ENCODE peak calls at places on chromosomes 2 and 18, in four cellular contexts. One of them, this sample, is unnamed.

GRCh38 chr2:30894498-30895119 is 87.4 kb upstream of the CAPN13 start:
- DNase-seq in GM12878: no peak
- DNase-seq in HCT116: no peak
- DNase-seq in K562: no peak
- DNase-seq in this sample: no peak

GRCh38 chr2:220434365-220434764 is 806.9 kb downstream of the SLC4A3 start:
- DNase-seq in GM12878: no peak
- DNase-seq in HCT116: no peak
- DNase-seq in K562: no peak
- DNase-seq in this sample: no peak

GRCh38 chr2:61816480-61817355 is 37.1 kb downstream of the FAM161A start:
- DNase-seq in GM12878: no peak
- DNase-seq in HCT116: no peak
- DNase-seq in K562: no peak
- DNase-seq in this sample: no peak

GRCh38 chr2:117859924-117860647 is 45.6 kb downstream of the DDX18 start:
- DNase-seq in GM12878: no peak
- DNase-seq in HCT116: no peak
- DNase-seq in K562: no peak
- DNase-seq in this sample: peak

GRCh38 chr2:148642891-148643416 is 1.6 kb upstream of the EPC2 start:
- DNase-seq in GM12878: no peak
- DNase-seq in HCT116: peak
- DNase-seq in K562: peak
- DNase-seq in this sample: no peak

GRCh38 chr2:197251163-197251562 is 59.4 kb downstream of the ANKRD44 start:
- DNase-seq in GM12878: no peak
- DNase-seq in HCT116: no peak
- DNase-seq in K562: no peak
- DNase-seq in this sample: no peak

GRCh38 chr2:235170536-235171510 is 219.0 kb downstream of the SH3BP4 start:
- DNase-seq in GM12878: no peak
- DNase-seq in HCT116: peak
- DNase-seq in K562: no peak
- DNase-seq in this sample: peak

GRCh38 chr2:233353101-233353768 is 1.1 kb upstream of the DGKD start:
- DNase-seq in GM12878: no peak
- DNase-seq in HCT116: no peak
- DNase-seq in K562: peak
- DNase-seq in this sample: peak

GRCh38 chr2:9586465-9586864 is 30.8 kb upstream of the ADAM17 start:
- DNase-seq in GM12878: no peak
- DNase-seq in HCT116: no peak
- DNase-seq in K562: no peak
- DNase-seq in this sample: no peak

GRCh38 chr2:239776441-239777033 is 248.6 kb downstream of the NDUFA10 start:
- DNase-seq in GM12878: no peak
- DNase-seq in HCT116: no peak
- DNase-seq in K562: no peak
- DNase-seq in this sample: no peak

GRCh38 chr2:231765496-231765929 is 15.6 kb downstream of the PDE6D start:
- DNase-seq in GM12878: peak
- DNase-seq in HCT116: no peak
- DNase-seq in K562: no peak
- DNase-seq in this sample: no peak

GRCh38 chr2:150621800-150622199 is 134.3 kb upstream of the RND3 start:
- DNase-seq in GM12878: no peak
- DNase-seq in HCT116: no peak
- DNase-seq in K562: no peak
- DNase-seq in this sample: no peak

GRCh38 chr18:78073275-78073674 is 823.6 kb downstream of the GALR1 start:
- DNase-seq in GM12878: no peak
- DNase-seq in HCT116: no peak
- DNase-seq in K562: no peak
- DNase-seq in this sample: no peak

GRCh38 chr2:223264541-223265171 is 212.7 kb downstream of the KCNE4 start:
- DNase-seq in GM12878: no peak
- DNase-seq in HCT116: no peak
- DNase-seq in K562: no peak
- DNase-seq in this sample: no peak

GRCh38 chr18:34880882-34881852 is 160.0 kb upstream of the MAPRE2 start:
- DNase-seq in GM12878: no peak
- DNase-seq in HCT116: no peak
- DNase-seq in K562: no peak
- DNase-seq in this sample: no peak

GRCh38 chr2:225637199-225637598 is 237.7 kb downstream of the NYAP2 start:
- DNase-seq in GM12878: no peak
- DNase-seq in HCT116: no peak
- DNase-seq in K562: no peak
- DNase-seq in this sample: no peak

GRCh38 chr2:126843046-126843445 is 55.6 kb upstream of the TEX51 start:
- DNase-seq in GM12878: no peak
- DNase-seq in HCT116: no peak
- DNase-seq in K562: no peak
- DNase-seq in this sample: no peak
- TF ChIP-seq RAD21 in GM12878: no peak
- TF ChIP-seq RAD21 in HCT116: no peak
- TF ChIP-seq RAD21 in K562: no peak
- TF ChIP-seq RAD21 in this sample: no peak

GRCh38 chr2:58186501-58186900 is 54.6 kb downstream of the FANCL start:
- DNase-seq in GM12878: no peak
- DNase-seq in HCT116: no peak
- DNase-seq in K562: no peak
- DNase-seq in this sample: no peak

GRCh38 chr2:58180635-58181034 is 60.5 kb downstream of the FANCL start:
- DNase-seq in GM12878: no peak
- DNase-seq in HCT116: no peak
- DNase-seq in K562: no peak
- DNase-seq in this sample: no peak

GRCh38 chr2:58182527-58182926 is 58.6 kb downstream of the FANCL start:
- DNase-seq in GM12878: no peak
- DNase-seq in HCT116: no peak
- DNase-seq in K562: no peak
- DNase-seq in this sample: no peak
- TF ChIP-seq RAD21 in GM12878: no peak
- TF ChIP-seq RAD21 in HCT116: no peak
- TF ChIP-seq RAD21 in K562: no peak
- TF ChIP-seq RAD21 in this sample: no peak

GRCh38 chr18:39167990-39168389 is 1602.4 kb upstream of the CELF4 start:
- DNase-seq in GM12878: no peak
- DNase-seq in HCT116: no peak
- DNase-seq in K562: no peak
- DNase-seq in this sample: no peak

GRCh38 chr18:39162013-39162412 is 1596.4 kb upstream of the CELF4 start:
- DNase-seq in GM12878: no peak
- DNase-seq in HCT116: no peak
- DNase-seq in K562: no peak
- DNase-seq in this sample: no peak

GRCh38 chr18:39168723-39169122 is 1603.1 kb upstream of the CELF4 start:
- DNase-seq in GM12878: no peak
- DNase-seq in HCT116: no peak
- DNase-seq in K562: no peak
- DNase-seq in this sample: no peak

DNA sequence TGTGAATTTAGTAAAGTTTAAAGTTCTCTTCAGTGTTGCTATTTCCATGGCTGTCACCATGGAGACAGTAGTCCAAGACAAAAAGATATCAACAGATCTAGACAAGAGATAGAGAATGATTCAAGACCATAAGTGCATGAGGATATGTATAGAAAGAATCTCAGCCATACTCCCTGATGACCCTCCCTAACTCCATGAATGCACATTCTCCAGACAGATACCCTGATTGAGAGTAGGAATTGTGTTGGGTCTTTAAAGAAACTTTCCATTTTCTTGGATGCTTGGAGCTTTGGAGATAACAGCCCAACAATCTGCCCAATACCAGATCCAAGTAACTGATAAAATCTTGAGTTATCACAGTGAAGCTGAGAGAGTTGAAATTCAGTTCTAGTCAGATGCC is 1601.2 kb upstream of the CELF4 start:
- DNase-seq in GM12878: no peak
- DNase-seq in HCT116: no peak
- DNase-seq in K562: no peak
- DNase-seq in this sample: no peak
- TF ChIP-seq RAD21 in GM12878: no peak
- TF ChIP-seq RAD21 in HCT116: no peak
- TF ChIP-seq RAD21 in K562: no peak
- TF ChIP-seq RAD21 in this sample: no peak

GRCh38 chr2:80185091-80185490 is 119.5 kb downstream of the LRRTM1 start:
- DNase-seq in GM12878: no peak
- DNase-seq in HCT116: no peak
- DNase-seq in K562: no peak
- DNase-seq in this sample: no peak
- TF ChIP-seq RAD21 in GM12878: no peak
- TF ChIP-seq RAD21 in HCT116: no peak
- TF ChIP-seq RAD21 in K562: no peak
- TF ChIP-seq RAD21 in this sample: no peak

DNA sequence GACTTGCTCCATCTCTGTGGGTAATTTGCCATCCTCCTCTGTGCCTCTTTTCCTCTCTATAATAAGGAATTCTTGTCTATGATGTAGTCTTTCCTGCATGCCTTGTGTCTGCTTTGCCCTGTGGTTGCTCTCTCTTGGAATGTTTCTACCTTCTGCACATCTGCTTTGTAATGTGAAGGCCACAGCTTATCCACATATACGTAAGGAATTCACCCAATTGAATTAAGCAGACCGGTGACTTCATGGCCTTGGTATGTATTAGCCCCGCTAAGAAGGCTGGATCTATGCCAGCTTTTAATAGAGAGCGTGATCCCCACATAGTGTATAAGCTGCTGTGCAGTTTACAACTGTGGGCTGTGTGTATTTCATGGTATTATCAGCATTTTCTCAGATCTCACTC is 274.7 kb downstream of the RNF144A start:
- DNase-seq in GM12878: no peak
- DNase-seq in HCT116: no peak
- DNase-seq in K562: no peak
- DNase-seq in this sample: no peak
- TF ChIP-seq RAD21 in GM12878: no peak
- TF ChIP-seq RAD21 in HCT116: no peak
- TF ChIP-seq RAD21 in K562: no peak
- TF ChIP-seq RAD21 in this sample: no peak

DNA sequence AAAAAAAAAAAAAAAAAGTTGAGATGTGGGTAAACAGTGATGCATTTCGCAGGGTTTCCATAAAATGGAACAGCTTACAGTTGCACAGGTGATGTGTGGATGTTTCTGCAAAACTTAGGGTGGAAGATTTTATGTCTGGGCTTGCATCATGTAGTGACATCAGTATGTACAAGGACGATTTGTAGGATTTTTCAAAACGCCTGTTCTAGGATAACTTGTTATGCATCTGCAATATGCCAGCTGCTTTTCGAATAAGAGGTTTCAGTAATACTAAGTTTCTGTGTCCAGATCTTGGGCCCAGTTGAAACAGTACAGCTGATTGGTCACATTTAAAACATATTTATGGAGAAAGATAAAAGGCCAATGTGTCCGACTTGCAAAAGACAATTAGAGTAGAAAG is 1.2 kb downstream of the PTPN4 start:
- DNase-seq in GM12878: no peak
- DNase-seq in HCT116: no peak
- DNase-seq in K562: peak
- DNase-seq in this sample: no peak
- TF ChIP-seq RAD21 in GM12878: no peak
- TF ChIP-seq RAD21 in HCT116: no peak
- TF ChIP-seq RAD21 in K562: no peak
- TF ChIP-seq RAD21 in this sample: no peak

GRCh38 chr2:45992021-45992745 is 305.0 kb upstream of the EPAS1 start:
- DNase-seq in GM12878: no peak
- DNase-seq in HCT116: no peak
- DNase-seq in K562: no peak
- DNase-seq in this sample: no peak

GRCh38 chr2:45988879-45989278 is 308.3 kb upstream of the EPAS1 start:
- DNase-seq in GM12878: no peak
- DNase-seq in HCT116: no peak
- DNase-seq in K562: no peak
- DNase-seq in this sample: no peak

GRCh38 chr2:45992746-45993475 is 304.3 kb upstream of the EPAS1 start:
- DNase-seq in GM12878: no peak
- DNase-seq in HCT116: no peak
- DNase-seq in K562: no peak
- DNase-seq in this sample: no peak

GRCh38 chr2:45987856-45988255 is 309.4 kb upstream of the EPAS1 start:
- DNase-seq in GM12878: no peak
- DNase-seq in HCT116: no peak
- DNase-seq in K562: no peak
- DNase-seq in this sample: no peak

DNA sequence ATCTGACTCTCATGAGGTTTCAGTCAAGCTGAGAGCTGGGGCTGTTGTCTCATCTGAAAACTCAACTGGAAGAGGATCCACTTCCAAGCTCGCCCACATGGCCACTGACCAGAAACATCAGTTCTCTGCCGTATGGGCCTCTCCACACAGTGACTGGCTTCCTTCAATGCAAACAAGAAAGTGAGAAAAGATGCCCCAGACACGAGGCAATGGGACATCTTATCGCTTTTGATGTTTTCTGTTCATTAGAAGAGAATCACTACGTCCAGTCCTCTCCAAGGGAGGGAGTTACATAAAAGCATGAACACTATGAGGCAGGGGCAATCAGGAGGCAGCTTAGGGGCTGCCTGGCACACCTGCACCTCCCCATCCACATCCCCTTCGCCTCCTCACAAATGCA is 307.1 kb upstream of the EPAS1 start:
- DNase-seq in GM12878: no peak
- DNase-seq in HCT116: no peak
- DNase-seq in K562: no peak
- DNase-seq in this sample: no peak
- TF ChIP-seq RAD21 in GM12878: no peak
- TF ChIP-seq RAD21 in HCT116: no peak
- TF ChIP-seq RAD21 in K562: no peak
- TF ChIP-seq RAD21 in this sample: no peak

GRCh38 chr2:44951714-44952113 is 10.2 kb downstream of the SIX3 start:
- DNase-seq in GM12878: no peak
- DNase-seq in HCT116: no peak
- DNase-seq in K562: no peak
- DNase-seq in this sample: no peak

GRCh38 chr2:44953686-44953976 is 12.1 kb downstream of the SIX3 start:
- DNase-seq in GM12878: no peak
- DNase-seq in HCT116: no peak
- DNase-seq in K562: no peak
- DNase-seq in this sample: no peak

GRCh38 chr2:44952806-44953685 is 11.5 kb downstream of the SIX3 start:
- DNase-seq in GM12878: no peak
- DNase-seq in HCT116: no peak
- DNase-seq in K562: no peak
- DNase-seq in this sample: no peak

GRCh38 chr2:44951124-44951523 is 9.6 kb downstream of the SIX3 start:
- DNase-seq in GM12878: no peak
- DNase-seq in HCT116: no peak
- DNase-seq in K562: no peak
- DNase-seq in this sample: no peak

GRCh38 chr2:44952143-44952805 is 10.8 kb downstream of the SIX3 start:
- DNase-seq in GM12878: no peak
- DNase-seq in HCT116: peak
- DNase-seq in K562: peak
- DNase-seq in this sample: peak
- TF ChIP-seq RAD21 in GM12878: peak
- TF ChIP-seq RAD21 in HCT116: peak
- TF ChIP-seq RAD21 in K562: no peak
- TF ChIP-seq RAD21 in this sample: no peak

GRCh38 chr18:47574966-47575365 is 323.5 kb upstream of the SKOR2 start:
- DNase-seq in GM12878: no peak
- DNase-seq in HCT116: no peak
- DNase-seq in K562: no peak
- DNase-seq in this sample: no peak
- TF ChIP-seq RAD21 in GM12878: no peak
- TF ChIP-seq RAD21 in HCT116: no peak
- TF ChIP-seq RAD21 in K562: no peak
- TF ChIP-seq RAD21 in this sample: no peak

This sample was measured in SK-N-SH.